ENCODE peak calls at places on chromosomes 16 and 17, in seven cellular contexts. One of them, this sample, is unnamed.

GRCh38 chr17:78839762-78840529 is 668 bp downstream of the USP36 start:
- DNase-seq in putamen: no peak
- DNase-seq in vagina: no peak
- DNase-seq in KG1: no peak
- DNase-seq in left ventricle myocardium superior: peak; percentile 67
- DNase-seq in AG09319: no peak
- DNase-seq in brain microvascular endothelial cell: peak; percentile 24
- DNase-seq in this sample: no peak

GRCh38 chr17:77875881-77876509 is 82.5 kb upstream of the TNRC6C start:
- DNase-seq in putamen: no peak
- DNase-seq in vagina: no peak
- DNase-seq in KG1: no peak
- DNase-seq in left ventricle myocardium superior: no peak
- DNase-seq in AG09319: no peak
- DNase-seq in brain microvascular endothelial cell: peak; percentile 24
- DNase-seq in this sample: no peak

GRCh38 chr17:17874478-17874877 is 37.7 kb upstream of the SREBF1 start:
- DNase-seq in putamen: no peak
- DNase-seq in vagina: no peak
- DNase-seq in KG1: no peak
- DNase-seq in left ventricle myocardium superior: no peak
- DNase-seq in AG09319: no peak
- DNase-seq in brain microvascular endothelial cell: peak; percentile 17
- DNase-seq in this sample: peak; percentile 44

GRCh38 chr17:71033336-71033735 is 864.0 kb downstream of the KCNJ2 start:
- DNase-seq in putamen: no peak
- DNase-seq in vagina: no peak
- DNase-seq in KG1: no peak
- DNase-seq in left ventricle myocardium superior: no peak
- DNase-seq in AG09319: no peak
- DNase-seq in brain microvascular endothelial cell: no peak
- DNase-seq in this sample: no peak

GRCh38 chr17:41065829-41066624 is at the start of gene KRTAP2-4:
- DNase-seq in putamen: no peak
- DNase-seq in vagina: no peak
- DNase-seq in KG1: no peak
- DNase-seq in left ventricle myocardium superior: no peak
- DNase-seq in AG09319: no peak
- DNase-seq in brain microvascular endothelial cell: peak; percentile 94
- DNase-seq in this sample: peak; percentile 71

GRCh38 chr17:71632328-71632727 is 488.5 kb upstream of the SOX9 start:
- DNase-seq in putamen: no peak
- DNase-seq in vagina: no peak
- DNase-seq in KG1: no peak
- DNase-seq in left ventricle myocardium superior: no peak
- DNase-seq in AG09319: no peak
- DNase-seq in brain microvascular endothelial cell: no peak
- DNase-seq in this sample: no peak

GRCh38 chr16:21300309-21301167 is 22.4 kb upstream of the CRYM start:
- DNase-seq in putamen: peak; percentile 91
- DNase-seq in vagina: peak; percentile 100
- DNase-seq in KG1: peak; percentile 65
- DNase-seq in left ventricle myocardium superior: peak; percentile 82
- DNase-seq in AG09319: peak; percentile 99
- DNase-seq in brain microvascular endothelial cell: peak; percentile 100
- DNase-seq in this sample: peak; percentile 100

GRCh38 chr17:76157759-76158158 is 16.7 kb upstream of the FOXJ1 start:
- DNase-seq in putamen: no peak
- DNase-seq in vagina: no peak
- DNase-seq in KG1: no peak
- DNase-seq in left ventricle myocardium superior: no peak
- DNase-seq in AG09319: no peak
- DNase-seq in brain microvascular endothelial cell: no peak
- DNase-seq in this sample: no peak

GRCh38 chr16:67948015-67948414 is 4.1 kb upstream of the LCAT start:
- DNase-seq in putamen: no peak
- DNase-seq in vagina: no peak
- DNase-seq in KG1: no peak
- DNase-seq in left ventricle myocardium superior: no peak
- DNase-seq in AG09319: no peak
- DNase-seq in brain microvascular endothelial cell: no peak
- DNase-seq in this sample: no peak

GRCh38 chr17:1280652-1281051 is 1.2 kb downstream of the TRARG1 start:
- DNase-seq in putamen: no peak
- DNase-seq in vagina: no peak
- DNase-seq in KG1: no peak
- DNase-seq in left ventricle myocardium superior: no peak
- DNase-seq in AG09319: no peak
- DNase-seq in brain microvascular endothelial cell: no peak
- DNase-seq in this sample: no peak

GRCh38 chr16:73057369-73058210 is 9.7 kb upstream of the ZFHX3 start:
- DNase-seq in putamen: no peak
- DNase-seq in vagina: no peak
- DNase-seq in KG1: no peak
- DNase-seq in left ventricle myocardium superior: peak; percentile 71
- DNase-seq in AG09319: no peak
- DNase-seq in brain microvascular endothelial cell: no peak
- DNase-seq in this sample: no peak

GRCh38 chr17:15926039-15926740 is 18.7 kb upstream of the ADORA2B start:
- DNase-seq in putamen: no peak
- DNase-seq in vagina: no peak
- DNase-seq in KG1: no peak
- DNase-seq in left ventricle myocardium superior: no peak
- DNase-seq in AG09319: no peak
- DNase-seq in brain microvascular endothelial cell: no peak
- DNase-seq in this sample: no peak

GRCh38 chr17:9900019-9900594 is 5.0 kb downstream of the RCVRN start:
- DNase-seq in putamen: no peak
- DNase-seq in vagina: no peak
- DNase-seq in KG1: no peak
- DNase-seq in left ventricle myocardium superior: no peak
- DNase-seq in AG09319: no peak
- DNase-seq in brain microvascular endothelial cell: no peak
- DNase-seq in this sample: no peak

GRCh38 chr17:27407916-27408846 is 48.1 kb upstream of the KSR1 start:
- DNase-seq in putamen: no peak
- DNase-seq in vagina: no peak
- DNase-seq in KG1: no peak
- DNase-seq in left ventricle myocardium superior: no peak
- DNase-seq in AG09319: peak; percentile 16
- DNase-seq in brain microvascular endothelial cell: peak; percentile 54
- DNase-seq in this sample: no peak

GRCh38 chr16:70677499-70678120 is 8.2 kb downstream of the MTSS2 start:
- DNase-seq in putamen: no peak
- DNase-seq in vagina: no peak
- DNase-seq in KG1: no peak
- DNase-seq in left ventricle myocardium superior: peak; percentile 25
- DNase-seq in AG09319: no peak
- DNase-seq in brain microvascular endothelial cell: no peak
- DNase-seq in this sample: no peak

GRCh38 chr17:1787301-1787902 is 25.5 kb downstream of the SERPINF1 start:
- DNase-seq in putamen: no peak
- DNase-seq in vagina: no peak
- DNase-seq in KG1: no peak
- DNase-seq in left ventricle myocardium superior: peak; percentile 70
- DNase-seq in AG09319: peak; percentile 68
- DNase-seq in brain microvascular endothelial cell: peak; percentile 95
- DNase-seq in this sample: peak; percentile 77

GRCh38 chr16:30958164-30959083 is 870 bp downstream of the SETD1A start:
- DNase-seq in putamen: peak; percentile 28
- DNase-seq in vagina: no peak
- DNase-seq in KG1: no peak
- DNase-seq in left ventricle myocardium superior: no peak
- DNase-seq in AG09319: no peak
- DNase-seq in brain microvascular endothelial cell: no peak
- DNase-seq in this sample: no peak